ENCODE peak calls at places on chromosomes 4 and X, in four cellular contexts. One of them, this sample, is unnamed.

GRCh38 chr4:184280591-184281071 is 63.0 kb upstream of the ENPP6 start:
- DNase-seq in LHCN-M2: no peak
- DNase-seq in fibroblast of pulmonary artery: no peak
- DNase-seq in mucosa of gallbladder: no peak
- DNase-seq in this sample: no peak

GRCh38 chr4:706834-707598 is 1.4 kb downstream of the PCGF3 start:
- DNase-seq in fibroblast of pulmonary artery: no peak
- DNase-seq in LHCN-M2: no peak
- DNase-seq in mucosa of gallbladder: no peak
- DNase-seq in this sample: no peak

GRCh38 chr4:129043523-129043922 is 49.8 kb downstream of the SCLT1 start:
- DNase-seq in mucosa of gallbladder: no peak
- DNase-seq in fibroblast of pulmonary artery: peak
- DNase-seq in LHCN-M2: peak
- DNase-seq in this sample: no peak

GRCh38 chrX:134537179-134537945 is 77.4 kb downstream of the HPRT1 start:
- DNase-seq in fibroblast of pulmonary artery: peak
- DNase-seq in mucosa of gallbladder: no peak
- DNase-seq in LHCN-M2: peak
- DNase-seq in this sample: peak

GRCh38 chr4:6724461-6725111 is 8.6 kb downstream of the BLOC1S4 start:
- DNase-seq in LHCN-M2: peak
- DNase-seq in fibroblast of pulmonary artery: no peak
- DNase-seq in mucosa of gallbladder: no peak
- DNase-seq in this sample: no peak

GRCh38 chrX:53421125-53421524 is 1.3 kb downstream of the SMC1A start:
- DNase-seq in fibroblast of pulmonary artery: no peak
- DNase-seq in LHCN-M2: no peak
- DNase-seq in mucosa of gallbladder: no peak
- DNase-seq in this sample: no peak

GRCh38 chr4:117560329-117560728 is 474.0 kb upstream of the NDST3 start:
- DNase-seq in fibroblast of pulmonary artery: peak
- DNase-seq in LHCN-M2: peak
- DNase-seq in mucosa of gallbladder: no peak
- DNase-seq in this sample: peak

GRCh38 chr4:185839204-185839712 is 27.3 kb upstream of the SORBS2 start:
- DNase-seq in fibroblast of pulmonary artery: peak
- DNase-seq in LHCN-M2: peak
- DNase-seq in mucosa of gallbladder: peak
- DNase-seq in this sample: peak

GRCh38 chr4:24912252-24913098 is at the start of gene CCDC149:
- DNase-seq in fibroblast of pulmonary artery: peak
- DNase-seq in mucosa of gallbladder: peak
- DNase-seq in LHCN-M2: peak
- DNase-seq in this sample: peak

GRCh38 chr4:170047774-170048354 is 21.7 kb upstream of the MFAP3L start:
- DNase-seq in mucosa of gallbladder: peak
- DNase-seq in LHCN-M2: peak
- DNase-seq in fibroblast of pulmonary artery: peak
- DNase-seq in this sample: no peak

GRCh38 chr4:98828801-98829200 is 100.1 kb downstream of the EIF4E start:
- DNase-seq in LHCN-M2: peak
- DNase-seq in mucosa of gallbladder: no peak
- DNase-seq in fibroblast of pulmonary artery: no peak
- DNase-seq in this sample: no peak

GRCh38 chrX:53031380-53031779 is 17.2 kb upstream of the GPR173 start:
- DNase-seq in mucosa of gallbladder: no peak
- DNase-seq in LHCN-M2: no peak
- DNase-seq in fibroblast of pulmonary artery: no peak
- DNase-seq in this sample: no peak

GRCh38 chr4:149164282-149164681 is 651.4 kb downstream of the IQCM start:
- DNase-seq in LHCN-M2: peak
- DNase-seq in mucosa of gallbladder: no peak
- DNase-seq in fibroblast of pulmonary artery: peak
- DNase-seq in this sample: peak

GRCh38 chrX:30971761-30972603 is 82.9 kb upstream of the TAB3 start:
- DNase-seq in LHCN-M2: peak
- DNase-seq in fibroblast of pulmonary artery: peak
- DNase-seq in mucosa of gallbladder: no peak
- DNase-seq in this sample: peak

GRCh38 chrX:11349661-11350337 is 56.6 kb downstream of the AMELX start:
- DNase-seq in mucosa of gallbladder: no peak
- DNase-seq in fibroblast of pulmonary artery: no peak
- DNase-seq in LHCN-M2: no peak
- DNase-seq in this sample: no peak

GRCh38 chrX:74461384-74461783 is 40.1 kb downstream of the SLC16A2 start:
- DNase-seq in fibroblast of pulmonary artery: no peak
- DNase-seq in mucosa of gallbladder: no peak
- DNase-seq in LHCN-M2: no peak
- DNase-seq in this sample: no peak

GRCh38 chr4:183618681-183619080 is 40.3 kb downstream of the RWDD4 start:
- DNase-seq in LHCN-M2: no peak
- DNase-seq in fibroblast of pulmonary artery: no peak
- DNase-seq in mucosa of gallbladder: peak
- DNase-seq in this sample: no peak

GRCh38 chrX:107683931-107684330 is 55.6 kb downstream of the PRPS1 start:
- DNase-seq in fibroblast of pulmonary artery: no peak
- DNase-seq in mucosa of gallbladder: no peak
- DNase-seq in LHCN-M2: no peak
- DNase-seq in this sample: no peak

GRCh38 chrX:50188859-50189258 is 11.9 kb downstream of the AKAP4 start:
- DNase-seq in LHCN-M2: no peak
- DNase-seq in mucosa of gallbladder: no peak
- DNase-seq in fibroblast of pulmonary artery: no peak
- DNase-seq in this sample: no peak

GRCh38 chr4:105978684-105979296 is 83.5 kb downstream of the NPNT start:
- DNase-seq in fibroblast of pulmonary artery: peak
- DNase-seq in LHCN-M2: peak
- DNase-seq in mucosa of gallbladder: no peak
- DNase-seq in this sample: peak

GRCh38 chr4:124862261-124862660 is 149.7 kb upstream of the ANKRD50 start:
- DNase-seq in fibroblast of pulmonary artery: no peak
- DNase-seq in mucosa of gallbladder: no peak
- DNase-seq in LHCN-M2: peak
- DNase-seq in this sample: no peak

GRCh38 chr4:1060646-1061371 is 49.4 kb downstream of the FGFRL1 start:
- DNase-seq in mucosa of gallbladder: no peak
- DNase-seq in fibroblast of pulmonary artery: no peak
- DNase-seq in LHCN-M2: no peak
- DNase-seq in this sample: no peak

GRCh38 chrX:17007134-17007768 is 60.8 kb downstream of the REPS2 start:
- DNase-seq in mucosa of gallbladder: no peak
- DNase-seq in LHCN-M2: peak
- DNase-seq in fibroblast of pulmonary artery: no peak
- DNase-seq in this sample: no peak

GRCh38 chrX:71366674-71367256 is 608 bp downstream of the TAF1 start:
- DNase-seq in LHCN-M2: peak
- DNase-seq in mucosa of gallbladder: no peak
- DNase-seq in fibroblast of pulmonary artery: peak
- DNase-seq in this sample: no peak